ENCODE peak calls at places on chromosomes 16 and 17, in five cellular contexts. J, K, Y, W and D are unnamed samples.

GRCh38 chr16:66898207-66898606 is 17.9 kb downstream of the PDP2 start:
- DNase-seq in J (no peak), K (no peak), Y (no peak), W (peak; percentile 57), D (peak; percentile 95)

GRCh38 chr17:70307430-70307829 is 138.1 kb downstream of the KCNJ2 start:
- DNase-seq in J (no peak), K (no peak), Y (no peak), W (peak; percentile 50), D (no peak)

GRCh38 chr17:34713687-34714086 is 134.3 kb downstream of the TMEM132E start:
- DNase-seq in J (peak; percentile 16), K (no peak), Y (no peak), W (no peak), D (no peak)

GRCh38 chr17:79933863-79934652 is 94.8 kb upstream of the CBX4 start:
- DNase-seq in J (no peak), K (no peak), Y (no peak), W (no peak), D (no peak)

GRCh38 chr17:76481091-76481655 is 13.8 kb downstream of the AANAT start:
- DNase-seq in J (no peak), K (peak; percentile 64), Y (no peak), W (no peak), D (no peak)

GRCh38 chr17:15194859-15195277 is 70.3 kb downstream of the PMP22 start:
- DNase-seq in J (no peak), K (no peak), Y (no peak), W (no peak), D (no peak)

GRCh38 chr16:75079346-75079926 is 37.1 kb downstream of the LDHD start:
- DNase-seq in J (no peak), K (no peak), Y (no peak), W (no peak), D (no peak)

GRCh38 chr17:33049781-33050414 is 58.3 kb downstream of the SPACA3 start:
- DNase-seq in J (peak; percentile 74), K (no peak), Y (peak; percentile 50), W (no peak), D (peak; percentile 47)

GRCh38 chr17:70187383-70187782 is 18.1 kb downstream of the KCNJ2 start:
- DNase-seq in J (no peak), K (no peak), Y (no peak), W (no peak), D (no peak)

GRCh38 chr16:9695152-9695551 is 487.1 kb downstream of the GRIN2A start:
- DNase-seq in J (no peak), K (no peak), Y (no peak), W (no peak), D (no peak)

GRCh38 chr17:7712111-7712771 is 5.3 kb upstream of the DNAH2 start:
- DNase-seq in J (peak; percentile 68), K (no peak), Y (no peak), W (no peak), D (no peak)

GRCh38 chr17:35555695-35556094 is 4.9 kb downstream of the SLFN14 start:
- DNase-seq in J (no peak), K (no peak), Y (no peak), W (no peak), D (no peak)

GRCh38 chr16:85961988-85962915 is 63.3 kb downstream of the IRF8 start:
- DNase-seq in J (no peak), K (no peak), Y (no peak), W (no peak), D (no peak)

GRCh38 chr16:71214771-71215381 is 15.6 kb downstream of the HYDIN start:
- DNase-seq in J (no peak), K (no peak), Y (no peak), W (no peak), D (no peak)

GRCh38 chr17:42294469-42295398 is 6.4 kb downstream of the STAT5A start:
- DNase-seq in J (no peak), K (peak; percentile 25), Y (no peak), W (no peak), D (peak; percentile 13)

GRCh38 chr16:52099382-52099781 is 447.6 kb downstream of the TOX3 start:
- DNase-seq in J (no peak), K (no peak), Y (no peak), W (no peak), D (no peak)
- H3K9me3 ChIP-seq in J (no peaks in the 10 kb centered on the region), K (no peaks in the 10 kb centered on the region), Y (no peaks in the 10 kb centered on the region), W (no peaks in the 10 kb centered on the region), D (no peaks in the 10 kb centered on the region)

DNA sequence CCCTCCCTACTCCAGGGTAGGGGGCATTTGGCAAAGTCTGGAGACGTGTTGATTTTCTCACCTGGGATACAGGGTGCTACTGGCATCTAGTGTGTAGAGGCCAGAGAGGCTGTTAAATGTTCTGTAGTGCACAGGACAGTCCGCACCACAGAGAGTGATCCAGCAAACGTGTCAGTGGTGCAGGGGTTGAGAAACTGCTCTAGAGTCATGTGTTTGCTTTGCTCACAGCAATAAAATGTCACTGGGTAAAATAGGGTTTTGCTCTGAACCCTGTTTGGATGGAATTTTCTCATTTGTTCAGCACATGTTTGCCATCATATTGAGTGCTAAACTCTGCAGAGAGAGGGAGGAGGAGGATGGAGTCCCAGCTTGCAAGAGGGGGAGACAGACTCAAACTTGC is 11.7 kb downstream of the PLCG2 start:
- DNase-seq in J (no peak), K (no peak), Y (no peak), W (no peak), D (no peak)
- H3K9me3 ChIP-seq in J (no peaks in the 10 kb centered on the region), K (no peaks in the 10 kb centered on the region), Y (no peaks in the 10 kb centered on the region), W (no peaks in the 10 kb centered on the region), D (no peaks in the 10 kb centered on the region)

GRCh38 chr17:5182597-5183409 is 8.9 kb downstream of the ZNF594 start:
- DNase-seq in J (no peak), K (no peak), Y (no peak), W (no peak), D (no peak)
- H3K9me3 ChIP-seq in J (peaks cover 89% of the 10 kb centered on the region), K (peaks cover 75% of the 10 kb centered on the region), Y (peaks cover 100% of the 10 kb centered on the region), W (peaks cover 84% of the 10 kb centered on the region), D (peaks cover 93% of the 10 kb centered on the region)

GRCh38 chr17:83190601-83191387 is 111.4 kb downstream of the METRNL start:
- DNase-seq in J (no peak), K (peak; percentile 58), Y (no peak), W (peak; percentile 22), D (peak; percentile 19)
- H3K9me3 ChIP-seq in J (no peaks in the 10 kb centered on the region), K (no peaks in the 10 kb centered on the region), Y (peaks cover 10% of the 10 kb centered on the region), W (no peaks in the 10 kb centered on the region), D (no peaks in the 10 kb centered on the region)

DNA sequence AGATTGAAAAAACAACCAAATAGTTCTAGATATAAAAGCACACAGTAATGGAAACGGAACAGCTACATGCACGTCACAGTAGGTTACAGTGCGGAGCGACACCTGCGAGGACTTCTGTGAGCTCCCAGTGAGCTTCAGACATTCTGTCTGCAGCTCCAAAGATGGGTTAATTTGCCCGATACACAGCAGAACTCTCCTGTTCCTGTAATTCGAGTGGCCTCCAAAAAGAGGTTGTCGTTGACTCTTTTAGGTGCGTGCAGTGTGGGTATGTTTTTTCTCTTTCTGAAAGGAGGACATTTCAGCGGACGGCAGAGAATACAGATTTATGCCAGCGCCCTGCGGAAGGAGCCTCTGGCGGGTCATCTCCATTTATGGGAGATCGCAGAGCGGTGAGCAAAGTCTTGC is 2.9 kb downstream of the OR1F1 start:
- DNase-seq in J (no peak), K (no peak), Y (no peak), W (no peak), D (no peak)
- H3K9me3 ChIP-seq in J (no peaks in the 10 kb centered on the region), K (no peaks in the 10 kb centered on the region), Y (no peaks in the 10 kb centered on the region), W (no peaks in the 10 kb centered on the region), D (no peaks in the 10 kb centered on the region)